ENCODE peak calls at places on chromosome 2, in four cellular contexts. W is OCI-M1, K is NCI-H460, V is RKO. Q is an unnamed sample.

GRCh38 chr2:30978854-30979253 is 159.4 kb downstream of the GALNT14 start:
- DNase-seq in W (no peak), K (no peak), V (no peak), Q (no peak)

GRCh38 chr2:235527806-235528480 is 34.1 kb downstream of the AGAP1 start:
- DNase-seq in W (no peak), K (no peak), V (no peak), Q (no peak)

GRCh38 chr2:172087780-172088244 is 2.5 kb downstream of the DLX1 start:
- DNase-seq in W (no peak), K (no peak), V (no peak), Q (no peak)

GRCh38 chr2:108538000-108538625 is 3.8 kb downstream of the LIMS1 start:
- DNase-seq in W (no peak), K (no peak), V (no peak), Q (no peak)

GRCh38 chr2:121567957-121568409 is 37.3 kb downstream of the RNU4ATAC start:
- DNase-seq in W (no peak), K (no peak), V (no peak), Q (no peak)

GRCh38 chr2:219551412-219551811 is 7.6 kb downstream of the TMEM198 start:
- DNase-seq in W (peak; percentile 53), K (no peak), V (no peak), Q (no peak)

GRCh38 chr2:229408356-229408755 is 137.3 kb upstream of the PID1 start:
- DNase-seq in W (peak; percentile 12), K (peak; percentile 99), V (peak; percentile 74), Q (peak; percentile 94)

GRCh38 chr2:105790467-105791118 is 45.9 kb downstream of the NCK2 start:
- DNase-seq in W (no peak), K (no peak), V (no peak), Q (peak; percentile 4)

GRCh38 chr2:133124446-133124845 is 443.8 kb downstream of the NCKAP5 start:
- DNase-seq in W (no peak), K (no peak), V (no peak), Q (no peak)

GRCh38 chr2:205660521-205661124 is 21.7 kb upstream of the NRP2 start:
- DNase-seq in W (no peak), K (no peak), V (no peak), Q (no peak)

GRCh38 chr2:25955036-25955435 is 27.3 kb downstream of the KIF3C start:
- DNase-seq in W (no peak), K (no peak), V (peak; percentile 38), Q (no peak)

GRCh38 chr2:65637061-65637460 is 204.7 kb upstream of the SPRED2 start:
- DNase-seq in W (no peak), K (no peak), V (no peak), Q (no peak)

GRCh38 chr2:96869281-96869823 is 528 bp downstream of the SEMA4C start:
- DNase-seq in W (peak; percentile 61), K (no peak), V (peak; percentile 61), Q (no peak)

GRCh38 chr2:162092656-162093556 is 18.9 kb upstream of the DPP4 start:
- DNase-seq in W (no peak), K (peak; percentile 5), V (no peak), Q (peak; percentile 66)

GRCh38 chr2:100200985-100201384 is 58.6 kb upstream of the AFF3 start:
- DNase-seq in W (no peak), K (no peak), V (no peak), Q (no peak)

GRCh38 chr2:239113164-239113563 is 265.3 kb downstream of the TWIST2 start:
- DNase-seq in W (no peak), K (no peak), V (no peak), Q (no peak)

GRCh38 chr2:135798275-135798705 is 38.7 kb downstream of the LCT start:
- DNase-seq in W (no peak), K (no peak), V (no peak), Q (no peak)

GRCh38 chr2:31324000-31324633 is 90.2 kb downstream of the EHD3 start:
- DNase-seq in W (peak; percentile 60), K (no peak), V (no peak), Q (peak; percentile 36)

GRCh38 chr2:174120346-174120745 is 128.0 kb downstream of the OLA1 start:
- DNase-seq in W (no peak), K (no peak), V (peak; percentile 37), Q (peak; percentile 44)

GRCh38 chr2:232524771-232525170 is 1.2 kb upstream of the CHRND start:
- DNase-seq in W (no peak), K (no peak), V (no peak), Q (no peak)

GRCh38 chr2:198054299-198054698 is 249.9 kb downstream of the PLCL1 start:
- DNase-seq in W (peak; percentile 42), K (peak; percentile 28), V (peak; percentile 34), Q (no peak)

GRCh38 chr2:103008586-103008985 is 246.8 kb downstream of the TMEM182 start:
- DNase-seq in W (no peak), K (no peak), V (no peak), Q (no peak)

GRCh38 chr2:160869411-160869810 is 290.8 kb upstream of the TANK start:
- DNase-seq in W (no peak), K (no peak), V (no peak), Q (no peak)